ENCODE peak calls at places on chromosomes 16 and 17, in ten cellular contexts. U, Z, D, I, V, J, Q, C, X and K are unnamed samples. For H3K27me3, the result is how much of the 10 kb centered on the place peaks cover.

GRCh38 chr16:88014954-88015805 is 63.9 kb downstream of the BANP start:
- DNase-seq in U (no peak), Z (no peak), D (peak), I (no peak), V (no peak), J (no peak), Q (no peak), C (no peak), X (no peak), K (no peak)

GRCh38 chr17:41212524-41213169 is 13.8 kb upstream of the KRTAP9-2 start:
- DNase-seq in U (no peak), Z (peak), D (no peak), I (no peak), V (no peak), J (no peak), Q (no peak), C (no peak), X (no peak), K (no peak)

GRCh38 chr16:53600076-53600475 is 97.1 kb upstream of the AKTIP start:
- DNase-seq in U (no peak), Z (no peak), D (no peak), I (no peak), V (no peak), J (no peak), Q (no peak), C (no peak), X (no peak), K (no peak)

GRCh38 chr17:67030641-67031040 is 13.7 kb upstream of the CACNG1 start:
- DNase-seq in U (no peak), Z (no peak), D (no peak), I (no peak), V (no peak), J (no peak), Q (no peak), C (no peak), X (no peak), K (no peak)

GRCh38 chr16:30068750-30069574 is 3.4 kb downstream of the ALDOA start:
- DNase-seq in U (no peak), Z (peak), D (no peak), I (no peak), V (no peak), J (no peak), Q (no peak), C (no peak), X (no peak), K (no peak)

GRCh38 chr17:35089846-35090193 is 26.3 kb upstream of the RFFL start:
- DNase-seq in U (no peak), Z (peak), D (no peak), I (no peak), V (peak), J (no peak), Q (peak), C (no peak), X (no peak), K (no peak)

GRCh38 chr17:17492085-17492484 is 4.1 kb downstream of the RASD1 start:
- DNase-seq in U (no peak), Z (no peak), D (no peak), I (no peak), V (no peak), J (no peak), Q (no peak), C (no peak), X (no peak), K (no peak)

GRCh38 chr16:28307936-28308335 is 15.6 kb downstream of the SBK1 start:
- DNase-seq in U (no peak), Z (no peak), D (no peak), I (no peak), V (no peak), J (no peak), Q (no peak), C (no peak), X (no peak), K (no peak)

GRCh38 chr17:74770498-74771318 is 5.4 kb downstream of the NAT9 start:
- DNase-seq in U (peak), Z (peak), D (peak), I (no peak), V (peak), J (no peak), Q (peak), C (no peak), X (no peak), K (no peak)

GRCh38 chr17:77273397-77274136 is 132.8 kb downstream of the SEC14L1 start:
- DNase-seq in U (peak), Z (peak), D (no peak), I (no peak), V (no peak), J (no peak), Q (peak), C (no peak), X (no peak), K (no peak)

GRCh38 chr16:88726408-88726749 is 20.1 kb downstream of the CTU2 start:
- DNase-seq in U (no peak), Z (no peak), D (no peak), I (no peak), V (no peak), J (no peak), Q (no peak), C (no peak), X (no peak), K (no peak)

GRCh38 chr16:81172769-81173658 is 65.5 kb upstream of the BCO1 start:
- DNase-seq in U (no peak), Z (no peak), D (no peak), I (no peak), V (no peak), J (no peak), Q (no peak), C (no peak), X (no peak), K (no peak)

GRCh38 chr16:54585966-54586365 is 299.4 kb upstream of the IRX3 start:
- DNase-seq in U (no peak), Z (no peak), D (no peak), I (no peak), V (no peak), J (no peak), Q (no peak), C (no peak), X (peak), K (no peak)

GRCh38 chr17:1561420-1562177 is 993 bp downstream of the PITPNA start:
- DNase-seq in U (peak), Z (peak), D (no peak), I (no peak), V (no peak), J (no peak), Q (no peak), C (no peak), X (no peak), K (no peak)

GRCh38 chr17:5585814-5586558 is 1.7 kb upstream of the NLRP1 start:
- DNase-seq in U (peak), Z (peak), D (no peak), I (no peak), V (no peak), J (no peak), Q (no peak), C (no peak), X (no peak), K (no peak)

GRCh38 chr17:17853811-17854527 is 17.2 kb upstream of the SREBF1 start:
- DNase-seq in U (no peak), Z (peak), D (no peak), I (no peak), V (no peak), J (no peak), Q (no peak), C (no peak), X (no peak), K (no peak)

GRCh38 chr17:72656114-72656763 is 436.2 kb downstream of the SLC39A11 start:
- DNase-seq in U (no peak), Z (no peak), D (no peak), I (no peak), V (no peak), J (no peak), Q (no peak), C (no peak), X (no peak), K (no peak)

GRCh38 chr16:3020247-3020603 is at the start of gene TNFRSF12A:
- DNase-seq in U (peak), Z (peak), D (peak), I (no peak), V (peak), J (no peak), Q (peak), C (no peak), X (no peak), K (peak)

GRCh38 chr17:48626470-48627241 is 498 bp upstream of the HOXB9 start:
- DNase-seq in U (no peak), Z (peak), D (no peak), I (no peak), V (no peak), J (no peak), Q (peak), C (no peak), X (no peak), K (no peak)

GRCh38 chr16:17921357-17921978 is 415.1 kb downstream of the NPIPA8 start:
- DNase-seq in U (no peak), Z (peak), D (no peak), I (no peak), V (no peak), J (no peak), Q (peak), C (no peak), X (no peak), K (no peak)

GRCh38 chr17:82094931-82095776 is 2.9 kb downstream of the FASN start:
- DNase-seq in U (no peak), Z (no peak), D (no peak), I (no peak), V (no peak), J (no peak), Q (no peak), C (no peak), X (no peak), K (no peak)

GRCh38 chr17:7476474-7476873 is 3.0 kb downstream of the ZBTB4 start:
- DNase-seq in U (no peak), Z (peak), D (no peak), I (no peak), V (no peak), J (no peak), Q (no peak), C (no peak), X (no peak), K (no peak)

GRCh38 chr17:12402963-12403622 is 262.6 kb upstream of the MYOCD start:
- DNase-seq in U (peak), Z (peak), D (no peak), I (no peak), V (no peak), J (no peak), Q (no peak), C (no peak), X (no peak), K (peak)

GRCh38 chr16:46573008-46573833 is 48.0 kb downstream of the SHCBP1 start:
- DNase-seq in U (peak), Z (peak), D (no peak), I (no peak), V (no peak), J (no peak), Q (peak), C (no peak), X (no peak), K (peak)

GRCh38 chr17:35596530-35597233 is 9.6 kb downstream of the AP2B1 start:
- DNase-seq in U (no peak), Z (no peak), D (no peak), I (no peak), V (no peak), J (no peak), Q (peak), C (no peak), X (no peak), K (no peak)

GRCh38 chr17:21288581-21289017 is 4.1 kb downstream of the MAP2K3 start:
- DNase-seq in U (no peak), Z (peak), D (no peak), I (no peak), V (no peak), J (no peak), Q (no peak), C (no peak), X (no peak), K (no peak)

GRCh38 chr17:63930951-63931575 is 1.1 kb downstream of the CD79B start:
- DNase-seq in U (no peak), Z (no peak), D (peak), I (no peak), V (peak), J (no peak), Q (peak), C (peak), X (no peak), K (no peak)

DNA sequence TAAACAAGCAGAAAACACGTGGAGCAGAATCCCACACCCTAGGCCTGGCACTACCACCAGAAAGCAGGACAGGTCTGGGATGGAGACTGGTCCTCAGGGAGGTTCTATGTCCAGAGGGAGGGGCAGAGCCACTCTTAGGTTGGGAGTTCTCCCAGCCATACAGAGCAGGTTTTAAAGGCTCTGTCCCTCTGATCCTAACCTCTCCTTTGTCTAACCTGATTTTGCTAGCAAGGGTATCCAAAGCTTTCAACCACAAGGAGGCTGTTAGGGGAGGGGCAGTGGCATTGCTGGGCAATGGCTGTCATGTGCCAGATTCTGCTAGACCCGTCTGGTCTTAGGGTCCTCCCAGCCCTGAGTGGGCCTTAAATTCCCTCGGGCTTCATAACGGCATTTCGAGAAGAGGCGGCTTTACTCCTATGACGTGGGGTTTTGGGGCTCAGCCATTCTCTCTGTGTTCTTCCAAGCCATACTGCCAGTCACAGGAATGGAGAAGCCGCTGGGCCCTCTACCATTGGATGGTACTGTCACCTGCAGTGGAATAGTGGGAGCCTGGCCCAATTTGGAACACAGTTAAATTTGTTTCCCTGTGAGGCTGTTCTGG is 5.7 kb downstream of the TPPP3 start:
- DNase-seq in U (no peak), Z (no peak), D (no peak), I (no peak), V (no peak), J (no peak), Q (no peak), C (no peak), X (no peak), K (no peak)
- H3K27ac ChIP-seq in U (no peak), Z (no peak), D (no peak), I (peak), V (no peak), J (no peak), Q (no peak), C (no peak), X (no peak), K (no peak)

GRCh38 chr17:15124746-15125145 is 140.4 kb downstream of the PMP22 start:
- DNase-seq in U (no peak), Z (no peak), D (no peak), I (no peak), V (no peak), J (no peak), Q (no peak), C (no peak), X (no peak), K (no peak)
- H3K27me3 ChIP-seq in U (under half), Z (half or more), D (under half), I (under half), V (under half), J (under half), Q (under half), C (under half), X (under half), K (under half)

GRCh38 chr17:78637643-78638042 is 60.4 kb upstream of the DNAH17 start:
- DNase-seq in U (no peak), Z (no peak), D (no peak), I (no peak), V (no peak), J (no peak), Q (no peak), C (no peak), X (no peak), K (no peak)
- TF ChIP-seq CTCF in U (no peak), Z (no peak), D (no peak), I (no peak), V (no peak), J (no peak), Q (no peak), C (no peak), X (no peak), K (no peak)

DNA sequence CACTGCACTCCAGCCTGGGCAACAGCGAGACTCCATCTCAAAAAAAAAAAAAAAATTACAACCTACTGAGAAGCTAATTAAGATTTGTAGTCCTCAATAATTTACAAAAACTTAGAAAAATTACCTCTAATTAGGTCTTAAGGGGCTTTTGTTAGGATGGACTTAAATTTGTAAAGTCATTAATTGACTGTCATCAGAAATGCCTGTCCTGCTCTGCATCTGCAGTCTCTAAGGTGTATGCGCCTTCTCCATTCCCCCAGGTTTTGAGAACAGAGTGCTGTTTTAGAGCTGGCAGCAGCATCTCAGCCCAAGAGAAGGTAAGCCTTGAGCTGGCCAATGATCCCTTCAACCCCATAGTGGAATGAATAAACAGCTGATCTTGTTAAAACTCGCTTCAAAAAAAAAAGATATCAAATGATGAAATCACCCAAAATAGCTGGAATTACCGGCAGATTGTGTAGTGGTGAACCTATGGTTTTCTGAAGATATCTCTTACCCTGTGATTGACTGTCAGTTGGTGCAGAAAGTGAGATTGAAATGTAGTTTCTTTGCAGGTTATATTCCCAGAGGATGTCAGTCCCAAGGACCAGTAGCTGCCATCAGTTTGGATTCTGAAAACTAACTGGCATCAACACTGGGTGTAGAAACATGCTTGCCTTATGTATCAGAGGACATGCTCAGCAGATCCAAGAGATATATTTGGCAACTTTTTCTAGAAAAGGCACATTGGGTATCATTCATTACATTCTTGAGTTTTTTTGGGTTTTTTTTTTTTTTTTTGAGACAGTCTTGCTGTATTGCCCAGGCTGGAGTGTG is 25.7 kb downstream of the TRPV2 start:
- DNase-seq in U (no peak), Z (no peak), D (no peak), I (no peak), V (no peak), J (no peak), Q (no peak), C (no peak), X (no peak), K (no peak)
- H3K27ac ChIP-seq in U (no peak), Z (no peak), D (peak), I (no peak), V (no peak), J (no peak), Q (peak), C (no peak), X (peak), K (no peak)